ENCODE peak calls at places on chromosomes 1 and 21, in five cellular contexts. F, H, D, Y and M are unnamed samples.
A peak's percentile ranks its signal among the peaks of the same experiment; 100 is the strongest.

GRCh38 chr21:45845790-45846130 is 135.8 kb upstream of the COL6A1 start:
- DNase-seq in D (no peak), F (no peak), H (no peak), Y (no peak), M (no peak)

GRCh38 chr1:156344409-156344808 is 6.1 kb downstream of the TSACC start:
- DNase-seq in H (no peak), D (no peak), Y (no peak), F (no peak), M (no peak)

GRCh38 chr1:24169286-24169685 is 17.8 kb downstream of the IFNLR1 start:
- DNase-seq in H (no peak), Y (no peak), D (no peak), F (no peak), M (no peak)

GRCh38 chr21:37041706-37042271 is 31.1 kb downstream of the PIGP start:
- DNase-seq in D (no peak), F (no peak), Y (no peak), H (no peak), M (no peak)

GRCh38 chr21:42258150-42258884 is 39.4 kb downstream of the ABCG1 start:
- DNase-seq in Y (peak; percentile 18), D (no peak), H (peak; percentile 56), F (peak; percentile 74), M (peak; percentile 45)

GRCh38 chr1:168469690-168470089 is 74.1 kb downstream of the XCL2 start:
- DNase-seq in F (no peak), Y (peak; percentile 77), D (peak; percentile 46), H (no peak), M (peak; percentile 45)

GRCh38 chr1:76782777-76783176 is 84.5 kb upstream of the ST6GALNAC5 start:
- DNase-seq in H (no peak), F (no peak), D (no peak), Y (peak; percentile 0), M (peak; percentile 90)

GRCh38 chr1:116345830-116346229 is 27.2 kb upstream of the ATP1A1 start:
- DNase-seq in F (no peak), Y (no peak), H (no peak), D (no peak), M (no peak)

GRCh38 chr1:227785812-227786608 is 29.5 kb upstream of the PRSS38 start:
- DNase-seq in F (no peak), D (no peak), Y (no peak), H (no peak), M (no peak)

GRCh38 chr1:54017979-54018378 is at the start of gene LDLRAD1:
- DNase-seq in Y (no peak), D (no peak), F (no peak), H (no peak), M (no peak)

GRCh38 chr1:225866061-225866844 is 15.9 kb downstream of the TMEM63A start:
- DNase-seq in D (no peak), Y (peak; percentile 54), H (peak; percentile 13), F (peak; percentile 62), M (no peak)

GRCh38 chr1:71046891-71047634 is 553 bp downstream of the PTGER3 start:
- DNase-seq in Y (no peak), H (no peak), D (no peak), F (no peak), M (no peak)

GRCh38 chr1:203871114-203871875 is 9.9 kb downstream of the SNRPE start:
- DNase-seq in H (no peak), F (no peak), D (no peak), Y (peak; percentile 81), M (peak; percentile 79)

GRCh38 chr1:154791292-154792278 is 78.5 kb downstream of the KCNN3 start:
- DNase-seq in Y (no peak), D (no peak), F (peak; percentile 61), H (no peak), M (no peak)

GRCh38 chr1:110291241-110292030 is 47.7 kb upstream of the RBM15 start:
- DNase-seq in Y (no peak), F (no peak), H (no peak), D (no peak), M (no peak)

GRCh38 chr21:44800971-44801467 is 601 bp downstream of the UBE2G2 start:
- DNase-seq in H (no peak), F (no peak), D (no peak), Y (peak; percentile 49), M (peak; percentile 31)

GRCh38 chr1:220966473-220966872 is 87.2 kb downstream of the HLX start:
- DNase-seq in H (no peak), F (no peak), Y (no peak), D (no peak), M (no peak)

GRCh38 chr1:86381223-86381622 is 14.9 kb downstream of the ODF2L start:
- DNase-seq in D (no peak), F (no peak), H (no peak), Y (no peak), M (no peak)

GRCh38 chr1:15260418-15261154 is 13.6 kb downstream of the FHAD1 start:
- DNase-seq in F (no peak), Y (peak; percentile 41), D (no peak), H (no peak), M (peak; percentile 87)

GRCh38 chr1:41424581-41425118 is 59.8 kb downstream of the EDN2 start:
- DNase-seq in Y (no peak), H (no peak), F (no peak), D (no peak), M (no peak)

GRCh38 chr1:36956570-36956969 is 77.7 kb downstream of the GRIK3 start:
- DNase-seq in F (no peak), H (no peak), Y (no peak), D (no peak), M (no peak)

GRCh38 chr1:228391411-228392020 is 15.1 kb downstream of the TRIM11 start:
- DNase-seq in Y (no peak), F (no peak), D (no peak), H (no peak), M (no peak)

GRCh38 chr1:80375662-80376061 is 1369.1 kb upstream of the ADGRL4 start:
- DNase-seq in H (no peak), F (no peak), D (no peak), Y (peak; percentile 62), M (peak; percentile 71)

GRCh38 chr1:103416681-103417318 is 108.7 kb upstream of the RNPC3 start:
- DNase-seq in Y (no peak), H (no peak), D (no peak), F (no peak), M (peak; percentile 2)

GRCh38 chr21:35565204-35565611 is 495.1 kb downstream of the SETD4 start:
- DNase-seq in D (peak; percentile 22), F (no peak), H (no peak), Y (peak; percentile 92), M (peak; percentile 87)

GRCh38 chr1:55400560-55400959 is 185.4 kb upstream of the USP24 start:
- DNase-seq in F (no peak), D (no peak), Y (no peak), H (no peak), M (no peak)

GRCh38 chr1:8667869-8668595 is 149.4 kb downstream of the RERE start:
- DNase-seq in D (no peak), F (no peak), H (no peak), Y (peak; percentile 91), M (peak; percentile 71)

GRCh38 chr1:115190766-115191165 is 101.5 kb upstream of the TSPAN2 start:
- DNase-seq in H (no peak), D (no peak), F (no peak), Y (no peak), M (no peak)

GRCh38 chr1:203807211-203807610 is 11.8 kb downstream of the ZBED6 start:
- DNase-seq in D (no peak), F (no peak), Y (no peak), H (no peak), M (peak; percentile 80)

GRCh38 chr1:240803151-240803550 is 191.2 kb upstream of the GREM2 start:
- DNase-seq in Y (peak; percentile 21), F (no peak), H (no peak), D (no peak), M (peak; percentile 51)

GRCh38 chr1:208985231-208985630 is 598.3 kb upstream of the CAMK1G start:
- DNase-seq in D (no peak), H (no peak), F (no peak), Y (no peak), M (no peak)

GRCh38 chr1:208132287-208132882 is 111.8 kb downstream of the PLXNA2 start:
- DNase-seq in F (peak; percentile 33), H (no peak), D (peak; percentile 20), Y (peak; percentile 70), M (peak; percentile 45)

GRCh38 chr1:2605754-2606003 is 19.1 kb downstream of the PRXL2B start:
- DNase-seq in D (no peak), Y (no peak), F (no peak), H (no peak), M (no peak)

GRCh38 chr1:94100785-94101612 is 19.9 kb downstream of the ABCA4 start:
- DNase-seq in H (no peak), D (no peak), F (no peak), Y (no peak), M (no peak)

GRCh38 chr1:226895644-226896043 is 25.2 kb downstream of the PSEN2 start:
- DNase-seq in H (no peak), D (no peak), F (no peak), Y (no peak), M (no peak)

GRCh38 chr1:236421022-236421421 is 26.9 kb downstream of the EDARADD start:
- DNase-seq in D (no peak), H (no peak), Y (peak; percentile 65), F (no peak), M (no peak)

GRCh38 chr1:243322326-243322725 is 66.5 kb downstream of the SDCCAG8 start:
- DNase-seq in H (no peak), D (no peak), F (no peak), Y (no peak), M (no peak)

GRCh38 chr1:38329644-38330043 is 283.1 kb upstream of the POU3F1 start:
- DNase-seq in Y (no peak), F (no peak), D (no peak), H (no peak), M (no peak)

GRCh38 chr1:3312894-3313578 is 141.4 kb upstream of the ARHGEF16 start:
- DNase-seq in D (peak; percentile 97), H (no peak), Y (peak; percentile 99), F (peak; percentile 56), M (peak; percentile 94)